ENCODE peak calls at places on chromosome 13, in ten cellular contexts. R is stimulated activated CD4-positive, alpha-beta T cell treated with anti-CD3 and anti-CD28 coated beads, Interleukin-4, amount 100 ng/mL, for 1 hour; G is thyroid gland; W is activated CD8-positive, alpha-beta T cell treated with anti-CD3 and anti-CD28 coated beads, Interleukin-2, amount 10 ng/mL, durations not matched to agents 7 days and 5 days; U is brain microvascular endothelial cell; Z is neuronal stem cell; V is right atrium auricular region; C is mucosa of gallbladder; F is NCI-H2171; O is NCI-H2081. T is an unnamed sample.

GRCh38 chr13:110283661-110284516 is 23.1 kb downstream of the COL4A1 start:
- DNase-seq in R (no peak), G (no peak), W (no peak), U (no peak), Z (no peak), V (no peak), C (no peak), F (no peak), O (no peak), T (no peak)

GRCh38 chr13:44092053-44092452 is 212.3 kb downstream of the LACC1 start:
- DNase-seq in R (no peak), G (no peak), W (no peak), U (no peak), Z (no peak), V (no peak), C (no peak), F (no peak), O (no peak), T (no peak)

GRCh38 chr13:43804461-43805070 is 17.8 kb upstream of the ENOX1 start:
- DNase-seq in R (no peak), G (no peak), W (peak), U (peak), Z (peak), V (no peak), C (peak), F (peak), O (peak), T (peak)

GRCh38 chr13:27128825-27129627 is 42.6 kb downstream of the USP12 start:
- DNase-seq in R (no peak), G (no peak), W (no peak), U (no peak), Z (no peak), V (no peak), C (no peak), F (no peak), O (no peak), T (no peak)

GRCh38 chr13:49694446-49694845 is 3.2 kb upstream of the EBPL start:
- DNase-seq in R (no peak), G (no peak), W (no peak), U (no peak), Z (no peak), V (no peak), C (no peak), F (no peak), O (no peak), T (no peak)

GRCh38 chr13:71118779-71119364 is 748.1 kb downstream of the DACH1 start:
- DNase-seq in R (no peak), G (no peak), W (no peak), U (no peak), Z (no peak), V (no peak), C (no peak), F (no peak), O (peak), T (no peak)

GRCh38 chr13:37598572-37598971 is at the start of gene POSTN:
- DNase-seq in R (no peak), G (no peak), W (no peak), U (peak), Z (no peak), V (no peak), C (no peak), F (no peak), O (no peak), T (no peak)

GRCh38 chr13:106449096-106449495 is 86.4 kb downstream of the EFNB2 start:
- DNase-seq in R (no peak), G (peak), W (no peak), U (no peak), Z (no peak), V (no peak), C (no peak), F (no peak), O (no peak), T (no peak)

GRCh38 chr13:73521291-73521626 is 462.5 kb downstream of the KLF5 start:
- DNase-seq in R (no peak), G (no peak), W (peak), U (no peak), Z (no peak), V (no peak), C (no peak), F (no peak), O (no peak), T (peak)

GRCh38 chr13:108812165-108812564 is 182.8 kb downstream of the MYO16 start:
- DNase-seq in R (no peak), G (no peak), W (no peak), U (no peak), Z (no peak), V (no peak), C (peak), F (no peak), O (no peak), T (no peak)

GRCh38 chr13:100209857-100210580 is 121.1 kb downstream of the PCCA start:
- DNase-seq in R (no peak), G (no peak), W (no peak), U (no peak), Z (no peak), V (no peak), C (no peak), F (no peak), O (no peak), T (no peak)

GRCh38 chr13:78827471-78827870 is 168.5 kb upstream of the OBI1 start:
- DNase-seq in R (no peak), G (no peak), W (no peak), U (no peak), Z (no peak), V (no peak), C (no peak), F (no peak), O (no peak), T (no peak)

GRCh38 chr13:94345374-94346195 is 133.9 kb downstream of the DCT start:
- DNase-seq in R (no peak), G (no peak), W (peak), U (no peak), Z (no peak), V (no peak), C (no peak), F (peak), O (no peak), T (peak)

GRCh38 chr13:98141938-98142426 is 912 bp upstream of the FARP1 start:
- DNase-seq in R (no peak), G (peak), W (peak), U (no peak), Z (peak), V (no peak), C (no peak), F (no peak), O (no peak), T (peak)

GRCh38 chr13:27370305-27370853 is 54.0 kb upstream of the GTF3A start:
- DNase-seq in R (no peak), G (no peak), W (no peak), U (no peak), Z (no peak), V (no peak), C (no peak), F (no peak), O (no peak), T (peak)

GRCh38 chr13:21047087-21047486 is 14.3 kb downstream of the LATS2 start:
- DNase-seq in R (no peak), G (no peak), W (no peak), U (no peak), Z (no peak), V (no peak), C (no peak), F (no peak), O (no peak), T (no peak)

GRCh38 chr13:108176685-108177274 is 38.6 kb downstream of the LIG4 start:
- DNase-seq in R (peak), G (peak), W (peak), U (peak), Z (no peak), V (no peak), C (no peak), F (no peak), O (no peak), T (peak)

GRCh38 chr13:98039261-98039660 is 85.8 kb downstream of the IPO5 start:
- DNase-seq in R (no peak), G (no peak), W (no peak), U (no peak), Z (no peak), V (no peak), C (no peak), F (no peak), O (no peak), T (no peak)